ENCODE peak calls at places on chromosomes 12 and 14, in seven cellular contexts. K is A549, E is GM12878, U is K562, Z is H1, V is HCT116, Y is HepG2. O is an unnamed sample.
A peak's percentile ranks its signal among the peaks of the same experiment; 100 is the strongest.

GRCh38 chr14:101055106-101055662 is 151.7 kb upstream of the RTL1 start:
- DNase-seq in U (no peak), Z (no peak), V (no peak), K (no peak), E (no peak), Y (no peak), O (no peak)

GRCh38 chr12:104799458-104799857 is 158.6 kb downstream of the SLC41A2 start:
- DNase-seq in Z (no peak), K (no peak), E (no peak), V (no peak), U (no peak), Y (no peak), O (no peak)

GRCh38 chr12:44565163-44565562 is 311.0 kb downstream of the NELL2 start:
- DNase-seq in Z (no peak), Y (no peak), V (no peak), U (no peak), K (no peak), E (no peak), O (no peak)

GRCh38 chr14:35821546-35822411 is 4.4 kb upstream of the BRMS1L start:
- DNase-seq in U (peak; percentile 32), E (no peak), Y (peak; percentile 83), Z (no peak), V (peak; percentile 53), K (peak; percentile 58), O (peak; percentile 45)

GRCh38 chr12:75489613-75490210 is 9.2 kb downstream of the GLIPR1 start:
- DNase-seq in V (peak; percentile 62), U (no peak), Y (no peak), K (no peak), Z (no peak), E (no peak), O (peak; percentile 63)

GRCh38 chr12:47190905-47191304 is 111.1 kb upstream of the AMIGO2 start:
- DNase-seq in Z (no peak), E (no peak), U (no peak), V (no peak), K (no peak), Y (no peak), O (no peak)

GRCh38 chr14:97005908-97006307 is 208.7 kb downstream of the VRK1 start:
- DNase-seq in Z (no peak), E (no peak), K (no peak), Y (no peak), V (no peak), U (no peak), O (no peak)

GRCh38 chr12:105228494-105228893 is 7.5 kb downstream of the APPL2 start:
- DNase-seq in E (no peak), U (no peak), Y (no peak), K (no peak), V (no peak), Z (no peak), O (peak; percentile 80)

GRCh38 chr12:129549656-129550055 is 354.2 kb downstream of the TMEM132D start:
- DNase-seq in E (no peak), V (no peak), Z (no peak), K (no peak), Y (no peak), U (no peak), O (no peak)

GRCh38 chr14:74875941-74876913 is at the start of gene PROX2:
- DNase-seq in Z (no peak), V (no peak), U (no peak), K (no peak), E (no peak), Y (no peak), O (no peak)

GRCh38 chr12:6827982-6828670 is at the start of gene P3H3:
- DNase-seq in V (no peak), Y (peak; percentile 23), E (no peak), Z (peak; percentile 76), K (peak; percentile 60), U (peak; percentile 53), O (peak; percentile 47)

GRCh38 chr12:117459229-117459628 is 97.8 kb upstream of the NOS1 start:
- DNase-seq in E (no peak), K (no peak), U (no peak), Y (no peak), V (no peak), Z (no peak), O (no peak)

GRCh38 chr14:87233806-87234384 is 759.1 kb downstream of the GALC start:
- DNase-seq in K (no peak), Z (no peak), U (no peak), E (no peak), Y (no peak), V (no peak), O (no peak)

GRCh38 chr12:68532887-68533248 is 77.8 kb upstream of the RAP1B start:
- DNase-seq in Y (no peak), U (no peak), V (no peak), Z (no peak), K (no peak), E (no peak), O (no peak)

GRCh38 chr12:56375598-56376434 is 13.2 kb upstream of the APOF start:
- DNase-seq in E (no peak), V (no peak), U (no peak), K (no peak), Y (no peak), Z (no peak), O (no peak)

GRCh38 chr12:6866163-6866919 is 990 bp upstream of the TPI1 start:
- DNase-seq in Y (no peak), E (no peak), K (no peak), U (peak; percentile 61), V (no peak), Z (peak; percentile 68), O (no peak)

GRCh38 chr12:122437656-122438121 is 15.2 kb upstream of the CLIP1 start:
- DNase-seq in Y (no peak), V (no peak), Z (no peak), E (no peak), K (no peak), U (no peak), O (peak; percentile 84)

GRCh38 chr14:52080817-52081755 is 12.2 kb upstream of the NID2 start:
- DNase-seq in Z (no peak), Y (peak; percentile 23), K (peak; percentile 39), V (peak; percentile 3), E (no peak), U (no peak), O (peak; percentile 96)

GRCh38 chr14:101586531-101587402 is 25.5 kb downstream of the DIO3 start:
- DNase-seq in V (no peak), Y (no peak), K (no peak), Z (no peak), U (no peak), E (no peak), O (no peak)

GRCh38 chr12:77500124-77500523 is 330.6 kb upstream of the NAV3 start:
- DNase-seq in K (no peak), U (no peak), Y (no peak), Z (no peak), V (no peak), E (no peak), O (no peak)

GRCh38 chr14:75460402-75460801 is 32.6 kb downstream of the JDP2 start:
- DNase-seq in Z (no peak), Y (no peak), V (no peak), E (no peak), U (no peak), K (no peak), O (no peak)

GRCh38 chr12:106329231-106329985 is 26.9 kb downstream of the TCP11L2 start:
- DNase-seq in U (no peak), Z (no peak), K (no peak), Y (no peak), E (no peak), V (no peak), O (no peak)

GRCh38 chr12:21113266-21113665 is 17.7 kb upstream of the SLCO1B1 start:
- DNase-seq in U (no peak), E (no peak), K (no peak), V (no peak), Z (no peak), Y (no peak), O (no peak)

GRCh38 chr14:37181441-37181840 is 9.0 kb upstream of the SLC25A21 start:
- DNase-seq in Z (no peak), U (no peak), K (no peak), Y (no peak), V (no peak), E (no peak), O (no peak)
- TF ChIP-seq CEBPB in Z (peak; percentile 72), U (no peak), K (no peak), Y (peak; percentile 86), V (no peak), E (no peak), O (peak; percentile 5)

DNA sequence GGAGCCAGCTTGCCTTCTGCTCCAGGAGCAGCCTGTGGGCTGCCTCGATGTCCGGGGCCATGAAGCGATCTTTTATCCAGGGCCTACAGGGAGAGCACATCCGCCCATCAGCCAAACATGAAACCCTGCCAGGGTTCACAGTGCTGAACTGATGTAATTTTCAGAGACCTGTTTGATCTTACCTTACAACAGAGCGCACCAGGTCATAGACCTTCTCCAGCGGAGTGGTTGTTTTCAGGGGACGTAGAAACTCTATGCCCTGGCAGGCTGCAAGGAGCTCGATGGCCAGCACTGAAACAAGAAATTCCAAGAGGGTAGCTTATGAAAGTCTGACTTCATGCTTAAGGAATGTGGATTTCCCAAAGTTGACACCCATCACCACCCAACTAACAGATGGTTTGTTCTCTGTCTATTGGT is 19.7 kb downstream of the HAL start:
- DNase-seq in U (no peak), Y (peak; percentile 82), Z (no peak), K (no peak), V (no peak), E (no peak), O (peak; percentile 15)
- TF ChIP-seq CEBPB in U (no peak), Y (peak; percentile 67), Z (no peak), K (no peak), V (no peak), E (no peak), O (no peak)

DNA sequence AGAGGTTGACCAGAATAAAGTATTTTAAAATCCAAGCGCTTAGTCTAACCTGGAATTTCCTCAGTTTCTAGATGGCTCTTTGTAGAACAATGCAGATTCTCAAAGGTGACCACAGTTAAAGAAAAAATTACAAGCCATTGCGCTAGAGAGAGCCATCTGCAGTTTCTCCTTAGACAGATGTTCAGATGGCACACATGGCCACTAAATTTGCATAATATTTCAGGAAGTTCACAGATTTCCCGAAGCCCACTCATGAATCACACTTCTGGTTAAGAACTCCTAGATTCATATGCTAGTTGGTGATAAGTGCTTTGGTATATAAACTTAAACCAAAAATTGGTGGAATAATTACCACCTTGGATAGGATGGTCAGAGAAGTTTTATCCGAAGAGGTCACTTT is 752 bp downstream of the AKAP3 start:
- DNase-seq in V (no peak), Y (no peak), K (no peak), E (no peak), U (no peak), Z (no peak), O (no peak)
- TF ChIP-seq CEBPB in V (no peak), Y (no peak), K (no peak), E (no peak), U (no peak), Z (no peak), O (no peak)

DNA sequence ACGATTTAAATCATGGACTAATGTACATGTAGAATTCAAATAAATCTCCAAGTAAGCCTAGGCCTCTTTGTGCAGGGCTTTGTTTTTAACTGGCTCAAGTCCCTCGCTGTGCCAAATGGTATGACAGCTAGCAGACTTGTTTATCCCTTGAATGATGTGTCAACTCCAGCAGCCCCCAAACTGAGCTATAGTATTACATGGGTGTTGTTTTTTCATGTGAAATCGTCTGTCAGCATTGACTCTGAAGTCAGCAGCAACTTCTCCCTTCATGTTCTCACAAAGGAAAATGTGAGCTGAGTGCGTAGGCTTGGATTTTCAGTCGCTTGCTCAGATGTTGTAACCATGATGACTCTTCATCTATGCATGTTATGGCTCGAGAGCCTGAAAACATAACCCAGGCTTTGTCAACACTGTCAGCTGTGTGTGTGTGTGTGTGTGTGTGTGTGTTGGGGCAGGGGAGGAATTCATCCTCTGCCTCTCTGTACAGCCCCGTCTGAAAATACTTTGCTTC is 73.3 kb downstream of the PTHLH start:
- DNase-seq in E (no peak), Y (peak; percentile 81), V (no peak), K (peak; percentile 66), Z (no peak), U (no peak), O (peak; percentile 100)
- TF ChIP-seq CEBPB in E (no peak), Y (peak; percentile 59), V (no peak), K (no peak), Z (no peak), U (no peak), O (peak; percentile 96)

O was measured in IMR-90.